ENCODE peak calls at places on chromosomes 7 and 10, in eight cellular contexts. One of them, this sample, is unnamed.

GRCh38 chr7:114818501-114818900 is 103.4 kb upstream of the MDFIC start:
- DNase-seq in posterior vena cava: no peak
- DNase-seq in colonic mucosa: no peak
- DNase-seq in activated T-cell treated with anti-CD3 and anti-CD28 coated beads, Interleukin-2, amount 50 U/mL, for 72 hours: peak
- DNase-seq in HT1080: peak
- DNase-seq in left cardiac atrium: no peak
- DNase-seq in iPS-NIHi11: no peak
- DNase-seq in HEK293T: no peak
- DNase-seq in this sample: no peak

GRCh38 chr10:131789516-131789915 is 111.3 kb upstream of the PPP2R2D start:
- DNase-seq in left cardiac atrium: no peak
- DNase-seq in posterior vena cava: no peak
- DNase-seq in iPS-NIHi11: no peak
- DNase-seq in colonic mucosa: no peak
- DNase-seq in HEK293T: no peak
- DNase-seq in HT1080: no peak
- DNase-seq in activated T-cell treated with anti-CD3 and anti-CD28 coated beads, Interleukin-2, amount 50 U/mL, for 72 hours: no peak
- DNase-seq in this sample: no peak

GRCh38 chr7:116093516-116094301 is 63.1 kb upstream of the TFEC start:
- DNase-seq in HEK293T: no peak
- DNase-seq in iPS-NIHi11: no peak
- DNase-seq in HT1080: no peak
- DNase-seq in activated T-cell treated with anti-CD3 and anti-CD28 coated beads, Interleukin-2, amount 50 U/mL, for 72 hours: no peak
- DNase-seq in colonic mucosa: no peak
- DNase-seq in posterior vena cava: no peak
- DNase-seq in left cardiac atrium: no peak
- DNase-seq in this sample: no peak

GRCh38 chr10:97882142-97883091 is 32.8 kb downstream of the GOLGA7B start:
- DNase-seq in HT1080: peak
- DNase-seq in left cardiac atrium: peak
- DNase-seq in colonic mucosa: no peak
- DNase-seq in posterior vena cava: peak
- DNase-seq in HEK293T: no peak
- DNase-seq in iPS-NIHi11: no peak
- DNase-seq in activated T-cell treated with anti-CD3 and anti-CD28 coated beads, Interleukin-2, amount 50 U/mL, for 72 hours: no peak
- DNase-seq in this sample: no peak

GRCh38 chr7:50307368-50308012 is 3.0 kb downstream of the IKZF1 start:
- DNase-seq in activated T-cell treated with anti-CD3 and anti-CD28 coated beads, Interleukin-2, amount 50 U/mL, for 72 hours: peak
- DNase-seq in left cardiac atrium: no peak
- DNase-seq in colonic mucosa: no peak
- DNase-seq in HT1080: no peak
- DNase-seq in iPS-NIHi11: no peak
- DNase-seq in HEK293T: no peak
- DNase-seq in posterior vena cava: no peak
- DNase-seq in this sample: peak

GRCh38 chr10:6221971-6222751 is 19.4 kb downstream of the PFKFB3 start:
- DNase-seq in HEK293T: no peak
- DNase-seq in left cardiac atrium: no peak
- DNase-seq in HT1080: peak
- DNase-seq in iPS-NIHi11: no peak
- DNase-seq in activated T-cell treated with anti-CD3 and anti-CD28 coated beads, Interleukin-2, amount 50 U/mL, for 72 hours: no peak
- DNase-seq in posterior vena cava: no peak
- DNase-seq in colonic mucosa: no peak
- DNase-seq in this sample: no peak

GRCh38 chr7:67788689-67789088 is 792.1 kb downstream of the TYW1 start:
- DNase-seq in activated T-cell treated with anti-CD3 and anti-CD28 coated beads, Interleukin-2, amount 50 U/mL, for 72 hours: no peak
- DNase-seq in HEK293T: no peak
- DNase-seq in posterior vena cava: no peak
- DNase-seq in colonic mucosa: no peak
- DNase-seq in HT1080: no peak
- DNase-seq in iPS-NIHi11: peak
- DNase-seq in left cardiac atrium: no peak
- DNase-seq in this sample: no peak

GRCh38 chr7:106285801-106286492 is 1.2 kb upstream of the NAMPT start:
- DNase-seq in HT1080: no peak
- DNase-seq in activated T-cell treated with anti-CD3 and anti-CD28 coated beads, Interleukin-2, amount 50 U/mL, for 72 hours: peak
- DNase-seq in posterior vena cava: no peak
- DNase-seq in left cardiac atrium: no peak
- DNase-seq in iPS-NIHi11: no peak
- DNase-seq in HEK293T: no peak
- DNase-seq in colonic mucosa: no peak
- DNase-seq in this sample: no peak

GRCh38 chr7:23272275-23272674 is 25.7 kb downstream of the GPNMB start:
- DNase-seq in HT1080: no peak
- DNase-seq in left cardiac atrium: no peak
- DNase-seq in activated T-cell treated with anti-CD3 and anti-CD28 coated beads, Interleukin-2, amount 50 U/mL, for 72 hours: no peak
- DNase-seq in HEK293T: no peak
- DNase-seq in iPS-NIHi11: no peak
- DNase-seq in posterior vena cava: no peak
- DNase-seq in colonic mucosa: no peak
- DNase-seq in this sample: no peak

GRCh38 chr7:42883950-42884349 is 27.9 kb downstream of the C7orf25 start:
- DNase-seq in colonic mucosa: no peak
- DNase-seq in left cardiac atrium: no peak
- DNase-seq in HEK293T: no peak
- DNase-seq in iPS-NIHi11: no peak
- DNase-seq in activated T-cell treated with anti-CD3 and anti-CD28 coated beads, Interleukin-2, amount 50 U/mL, for 72 hours: no peak
- DNase-seq in posterior vena cava: no peak
- DNase-seq in HT1080: peak
- DNase-seq in this sample: no peak

GRCh38 chr10:22927661-22928403 is at the start of gene ARMC3:
- DNase-seq in HT1080: peak
- DNase-seq in activated T-cell treated with anti-CD3 and anti-CD28 coated beads, Interleukin-2, amount 50 U/mL, for 72 hours: peak
- DNase-seq in colonic mucosa: peak
- DNase-seq in HEK293T: peak
- DNase-seq in iPS-NIHi11: peak
- DNase-seq in left cardiac atrium: peak
- DNase-seq in posterior vena cava: peak
- DNase-seq in this sample: no peak

GRCh38 chr7:68009716-68010115 is 1013.1 kb downstream of the TYW1 start:
- DNase-seq in posterior vena cava: no peak
- DNase-seq in HEK293T: no peak
- DNase-seq in activated T-cell treated with anti-CD3 and anti-CD28 coated beads, Interleukin-2, amount 50 U/mL, for 72 hours: no peak
- DNase-seq in colonic mucosa: no peak
- DNase-seq in iPS-NIHi11: no peak
- DNase-seq in left cardiac atrium: no peak
- DNase-seq in HT1080: no peak
- DNase-seq in this sample: no peak

GRCh38 chr7:3174515-3175318 is 126.3 kb upstream of the SDK1 start:
- DNase-seq in HT1080: peak
- DNase-seq in posterior vena cava: peak
- DNase-seq in colonic mucosa: no peak
- DNase-seq in left cardiac atrium: no peak
- DNase-seq in activated T-cell treated with anti-CD3 and anti-CD28 coated beads, Interleukin-2, amount 50 U/mL, for 72 hours: no peak
- DNase-seq in iPS-NIHi11: no peak
- DNase-seq in HEK293T: no peak
- DNase-seq in this sample: no peak

GRCh38 chr7:131544449-131545425 is 11.7 kb downstream of the PODXL start:
- DNase-seq in left cardiac atrium: no peak
- DNase-seq in HEK293T: peak
- DNase-seq in posterior vena cava: peak
- DNase-seq in colonic mucosa: no peak
- DNase-seq in activated T-cell treated with anti-CD3 and anti-CD28 coated beads, Interleukin-2, amount 50 U/mL, for 72 hours: no peak
- DNase-seq in HT1080: peak
- DNase-seq in iPS-NIHi11: peak
- DNase-seq in this sample: no peak

GRCh38 chr10:77798940-77799339 is 127.6 kb downstream of the DLG5 start:
- DNase-seq in HT1080: no peak
- DNase-seq in iPS-NIHi11: no peak
- DNase-seq in posterior vena cava: no peak
- DNase-seq in left cardiac atrium: no peak
- DNase-seq in HEK293T: no peak
- DNase-seq in colonic mucosa: no peak
- DNase-seq in activated T-cell treated with anti-CD3 and anti-CD28 coated beads, Interleukin-2, amount 50 U/mL, for 72 hours: no peak
- DNase-seq in this sample: no peak

GRCh38 chr10:46016190-46016589 is 14.2 kb downstream of the NCOA4 start:
- DNase-seq in iPS-NIHi11: no peak
- DNase-seq in colonic mucosa: no peak
- DNase-seq in left cardiac atrium: no peak
- DNase-seq in activated T-cell treated with anti-CD3 and anti-CD28 coated beads, Interleukin-2, amount 50 U/mL, for 72 hours: no peak
- DNase-seq in HT1080: no peak
- DNase-seq in HEK293T: no peak
- DNase-seq in posterior vena cava: no peak
- DNase-seq in this sample: no peak

GRCh38 chr7:372939-373791 is 83.2 kb downstream of the FOXL3 start:
- DNase-seq in HEK293T: no peak
- DNase-seq in HT1080: no peak
- DNase-seq in activated T-cell treated with anti-CD3 and anti-CD28 coated beads, Interleukin-2, amount 50 U/mL, for 72 hours: no peak
- DNase-seq in posterior vena cava: peak
- DNase-seq in iPS-NIHi11: peak
- DNase-seq in left cardiac atrium: no peak
- DNase-seq in colonic mucosa: peak
- DNase-seq in this sample: no peak

GRCh38 chr7:47720141-47720906 is 138.4 kb upstream of the TNS3 start:
- DNase-seq in HT1080: no peak
- DNase-seq in iPS-NIHi11: no peak
- DNase-seq in posterior vena cava: no peak
- DNase-seq in left cardiac atrium: peak
- DNase-seq in colonic mucosa: no peak
- DNase-seq in HEK293T: no peak
- DNase-seq in activated T-cell treated with anti-CD3 and anti-CD28 coated beads, Interleukin-2, amount 50 U/mL, for 72 hours: no peak
- DNase-seq in this sample: no peak

GRCh38 chr10:78903351-78903940 is 165.3 kb upstream of the ZMIZ1 start:
- DNase-seq in activated T-cell treated with anti-CD3 and anti-CD28 coated beads, Interleukin-2, amount 50 U/mL, for 72 hours: no peak
- DNase-seq in HEK293T: no peak
- DNase-seq in posterior vena cava: peak
- DNase-seq in colonic mucosa: peak
- DNase-seq in HT1080: no peak
- DNase-seq in left cardiac atrium: no peak
- DNase-seq in iPS-NIHi11: no peak
- DNase-seq in this sample: no peak

GRCh38 chr10:104582966-104583365 is 58.1 kb upstream of the SORCS3 start:
- DNase-seq in posterior vena cava: no peak
- DNase-seq in activated T-cell treated with anti-CD3 and anti-CD28 coated beads, Interleukin-2, amount 50 U/mL, for 72 hours: no peak
- DNase-seq in iPS-NIHi11: no peak
- DNase-seq in HEK293T: no peak
- DNase-seq in HT1080: no peak
- DNase-seq in colonic mucosa: no peak
- DNase-seq in left cardiac atrium: no peak
- DNase-seq in this sample: no peak

GRCh38 chr10:97851341-97852001 is 1.8 kb downstream of the GOLGA7B start:
- DNase-seq in posterior vena cava: no peak
- DNase-seq in iPS-NIHi11: no peak
- DNase-seq in colonic mucosa: no peak
- DNase-seq in activated T-cell treated with anti-CD3 and anti-CD28 coated beads, Interleukin-2, amount 50 U/mL, for 72 hours: peak
- DNase-seq in left cardiac atrium: no peak
- DNase-seq in HEK293T: no peak
- DNase-seq in HT1080: no peak
- DNase-seq in this sample: no peak

GRCh38 chr7:150742286-150742968 is 5.2 kb downstream of the GIMAP5 start:
- DNase-seq in left cardiac atrium: no peak
- DNase-seq in activated T-cell treated with anti-CD3 and anti-CD28 coated beads, Interleukin-2, amount 50 U/mL, for 72 hours: no peak
- DNase-seq in posterior vena cava: no peak
- DNase-seq in HT1080: no peak
- DNase-seq in colonic mucosa: no peak
- DNase-seq in HEK293T: no peak
- DNase-seq in iPS-NIHi11: no peak
- DNase-seq in this sample: no peak

GRCh38 chr7:137871173-137871915 is 24.6 kb upstream of the DGKI start:
- DNase-seq in colonic mucosa: no peak
- DNase-seq in HT1080: no peak
- DNase-seq in HEK293T: no peak
- DNase-seq in left cardiac atrium: no peak
- DNase-seq in iPS-NIHi11: no peak
- DNase-seq in posterior vena cava: no peak
- DNase-seq in activated T-cell treated with anti-CD3 and anti-CD28 coated beads, Interleukin-2, amount 50 U/mL, for 72 hours: no peak
- DNase-seq in this sample: no peak

GRCh38 chr7:129832282-129832681 is 120.5 kb downstream of the UBE2H start:
- DNase-seq in colonic mucosa: peak
- DNase-seq in posterior vena cava: no peak
- DNase-seq in left cardiac atrium: no peak
- DNase-seq in activated T-cell treated with anti-CD3 and anti-CD28 coated beads, Interleukin-2, amount 50 U/mL, for 72 hours: no peak
- DNase-seq in HEK293T: no peak
- DNase-seq in iPS-NIHi11: no peak
- DNase-seq in HT1080: no peak
- DNase-seq in this sample: no peak

GRCh38 chr10:8102708-8103401 is 48.4 kb downstream of the GATA3 start:
- DNase-seq in activated T-cell treated with anti-CD3 and anti-CD28 coated beads, Interleukin-2, amount 50 U/mL, for 72 hours: peak
- DNase-seq in left cardiac atrium: no peak
- DNase-seq in iPS-NIHi11: peak
- DNase-seq in colonic mucosa: no peak
- DNase-seq in posterior vena cava: no peak
- DNase-seq in HT1080: no peak
- DNase-seq in HEK293T: no peak
- DNase-seq in this sample: no peak

GRCh38 chr10:22624289-22624738 is 90.1 kb downstream of the PIP4K2A start:
- DNase-seq in left cardiac atrium: no peak
- DNase-seq in posterior vena cava: no peak
- DNase-seq in HT1080: peak
- DNase-seq in activated T-cell treated with anti-CD3 and anti-CD28 coated beads, Interleukin-2, amount 50 U/mL, for 72 hours: no peak
- DNase-seq in colonic mucosa: no peak
- DNase-seq in iPS-NIHi11: no peak
- DNase-seq in HEK293T: no peak
- DNase-seq in this sample: no peak

GRCh38 chr10:60883187-60883586 is 60.8 kb downstream of the RHOBTB1 start:
- DNase-seq in posterior vena cava: no peak
- DNase-seq in HT1080: peak
- DNase-seq in HEK293T: peak
- DNase-seq in left cardiac atrium: peak
- DNase-seq in activated T-cell treated with anti-CD3 and anti-CD28 coated beads, Interleukin-2, amount 50 U/mL, for 72 hours: no peak
- DNase-seq in iPS-NIHi11: peak
- DNase-seq in colonic mucosa: peak
- DNase-seq in this sample: no peak

GRCh38 chr10:6333086-6333485 is 130.4 kb downstream of the PFKFB3 start:
- DNase-seq in HT1080: no peak
- DNase-seq in activated T-cell treated with anti-CD3 and anti-CD28 coated beads, Interleukin-2, amount 50 U/mL, for 72 hours: no peak
- DNase-seq in left cardiac atrium: no peak
- DNase-seq in colonic mucosa: no peak
- DNase-seq in HEK293T: no peak
- DNase-seq in posterior vena cava: no peak
- DNase-seq in iPS-NIHi11: no peak
- DNase-seq in this sample: no peak

GRCh38 chr7:30171753-30172447 is 37.1 kb downstream of the MTURN start:
- DNase-seq in HEK293T: no peak
- DNase-seq in activated T-cell treated with anti-CD3 and anti-CD28 coated beads, Interleukin-2, amount 50 U/mL, for 72 hours: no peak
- DNase-seq in iPS-NIHi11: no peak
- DNase-seq in left cardiac atrium: no peak
- DNase-seq in colonic mucosa: no peak
- DNase-seq in posterior vena cava: no peak
- DNase-seq in HT1080: peak
- DNase-seq in this sample: no peak

GRCh38 chr10:96588601-96589419 is 2.0 kb upstream of the TM9SF3 start:
- DNase-seq in HEK293T: no peak
- DNase-seq in iPS-NIHi11: no peak
- DNase-seq in HT1080: peak
- DNase-seq in posterior vena cava: no peak
- DNase-seq in activated T-cell treated with anti-CD3 and anti-CD28 coated beads, Interleukin-2, amount 50 U/mL, for 72 hours: peak
- DNase-seq in left cardiac atrium: no peak
- DNase-seq in colonic mucosa: no peak
- DNase-seq in this sample: no peak

GRCh38 chr7:159015081-159015893 is 129.4 kb downstream of the VIPR2 start:
- DNase-seq in activated T-cell treated with anti-CD3 and anti-CD28 coated beads, Interleukin-2, amount 50 U/mL, for 72 hours: no peak
- DNase-seq in posterior vena cava: peak
- DNase-seq in HEK293T: no peak
- DNase-seq in left cardiac atrium: peak
- DNase-seq in iPS-NIHi11: no peak
- DNase-seq in HT1080: peak
- DNase-seq in colonic mucosa: no peak
- DNase-seq in this sample: no peak

GRCh38 chr10:11870461-11870780 is 47.3 kb downstream of the PROSER2 start:
- DNase-seq in iPS-NIHi11: no peak
- DNase-seq in colonic mucosa: no peak
- DNase-seq in HEK293T: no peak
- DNase-seq in HT1080: no peak
- DNase-seq in posterior vena cava: no peak
- DNase-seq in left cardiac atrium: no peak
- DNase-seq in activated T-cell treated with anti-CD3 and anti-CD28 coated beads, Interleukin-2, amount 50 U/mL, for 72 hours: no peak
- DNase-seq in this sample: no peak

This sample was measured in KG1.